ENCODE peak calls at places on chromosome 14, in four cellular contexts. T is HTR-8/SVneo, U is uterus, D is AML-193. M is an unnamed sample.

GRCh38 chr14:52596320-52596719 is 43.7 kb downstream of the GPR137C start:
- DNase-seq in T (no peak), D (no peak), U (no peak), M (no peak)

GRCh38 chr14:92892589-92892988 is 30.4 kb upstream of the CHGA start:
- DNase-seq in D (no peak), U (no peak), T (no peak), M (no peak)

GRCh38 chr14:64502476-64503183 is 1.0 kb downstream of the ZBTB25 start:
- DNase-seq in U (peak; percentile 38), T (no peak), D (no peak), M (no peak)

GRCh38 chr14:22185191-22185590 is 403.8 kb downstream of the DAD1 start:
- DNase-seq in T (no peak), D (no peak), U (no peak), M (no peak)

GRCh38 chr14:31529053-31529452 is 32.2 kb upstream of the NUBPL start:
- DNase-seq in T (no peak), D (no peak), U (no peak), M (no peak)

GRCh38 chr14:30597496-30597895 is 24.6 kb upstream of the SCFD1 start:
- DNase-seq in U (no peak), D (no peak), T (no peak), M (no peak)

GRCh38 chr14:99185436-99186068 is 86.4 kb downstream of the BCL11B start:
- DNase-seq in U (no peak), D (no peak), T (no peak), M (no peak)

GRCh38 chr14:64992328-64992885 is 5.7 kb downstream of the FNTB start:
- DNase-seq in D (no peak), T (no peak), U (no peak), M (peak; percentile 60)

GRCh38 chr14:50998612-50999011 is 54.3 kb upstream of the PYGL start:
- DNase-seq in D (no peak), U (no peak), T (no peak), M (no peak)

GRCh38 chr14:67411820-67412421 is at the start of gene PLEK2:
- DNase-seq in D (no peak), T (peak; percentile 78), U (no peak), M (peak; percentile 46)

GRCh38 chr14:36067428-36068187 is 108.9 kb downstream of the PTCSC3 start:
- DNase-seq in U (no peak), D (no peak), T (no peak), M (no peak)

GRCh38 chr14:43887523-43887922 is 619.6 kb downstream of the FSCB start:
- DNase-seq in D (no peak), T (no peak), U (no peak), M (no peak)

GRCh38 chr14:79411403-79412174 is 799.7 kb downstream of the DIO2 start:
- DNase-seq in U (no peak), D (no peak), T (no peak), M (no peak)

GRCh38 chr14:64220466-64220865 is 73.7 kb downstream of the ESR2 start:
- DNase-seq in T (no peak), D (no peak), U (no peak), M (peak; percentile 79)

GRCh38 chr14:65972891-65973290 is 513.3 kb upstream of the CCDC196 start:
- DNase-seq in D (no peak), U (no peak), T (no peak), M (no peak)

GRCh38 chr14:105537580-105538474 is 11.4 kb downstream of the TMEM121 start:
- DNase-seq in D (no peak), U (no peak), T (peak; percentile 76), M (peak; percentile 49)

GRCh38 chr14:95292660-95293425 is 26.9 kb downstream of the CLMN start:
- DNase-seq in U (no peak), T (no peak), D (no peak), M (no peak)

GRCh38 chr14:90518941-90519256 is 122.1 kb downstream of the CALM1 start:
- DNase-seq in U (no peak), T (no peak), D (no peak), M (no peak)

GRCh38 chr14:85058170-85058569 is 471.8 kb upstream of the FLRT2 start:
- DNase-seq in T (no peak), D (no peak), U (no peak), M (no peak)

GRCh38 chr14:73261520-73262426 is 24.5 kb downstream of the PAPLN start:
- DNase-seq in D (no peak), U (no peak), T (no peak), M (no peak)

GRCh38 chr14:104281768-104282301 is 143.4 kb downstream of the KIF26A start:
- DNase-seq in U (peak; percentile 4), D (no peak), T (no peak), M (peak; percentile 15)

GRCh38 chr14:94447986-94448808 is 4.4 kb downstream of the SERPINA11 start:
- DNase-seq in T (no peak), U (no peak), D (no peak), M (no peak)

GRCh38 chr14:104856869-104857860 is 7.9 kb upstream of the CEP170B start:
- DNase-seq in T (no peak), D (no peak), U (no peak), M (no peak)

GRCh38 chr14:24927809-24928208 is 122.1 kb downstream of the STXBP6 start:
- DNase-seq in D (no peak), T (no peak), U (no peak), M (no peak)

GRCh38 chr14:75254901-75255300 is 23.7 kb upstream of the FOS start:
- DNase-seq in D (no peak), U (no peak), T (no peak), M (no peak)

GRCh38 chr14:94612174-94612573 is at the start of gene SERPINA3:
- DNase-seq in D (no peak), T (no peak), U (no peak), M (peak; percentile 55)

GRCh38 chr14:56120091-56120632 is 2.0 kb downstream of the PELI2 start:
- DNase-seq in U (no peak), D (peak; percentile 21), T (no peak), M (no peak)

M was measured in ovary.